ENCODE peak calls at places on chromosomes 11 and 22, in six cellular contexts. V is left colon, J is substantia nigra, X is dermis blood vessel endothelial cell, S is mucosa of gallbladder, T is NCI-H1694. B is an unnamed sample.

GRCh38 chr22:30969532-30970355 is 679 bp downstream of the TUG1 start:
- DNase-seq in X (peak), V (peak), J (no peak), S (peak), T (no peak), B (peak)

GRCh38 chr11:109237636-109238035 is 184.4 kb upstream of the C11orf87 start:
- DNase-seq in S (no peak), X (no peak), J (no peak), V (no peak), T (no peak), B (no peak)

GRCh38 chr11:58075781-58076180 is 45.0 kb downstream of the OR6Q1 start:
- DNase-seq in J (no peak), S (no peak), T (no peak), V (no peak), X (no peak), B (no peak)

GRCh38 chr11:122784325-122785155 is 53.8 kb upstream of the CRTAM start:
- DNase-seq in J (no peak), S (no peak), X (peak), V (no peak), T (no peak), B (no peak)

GRCh38 chr11:2930705-2931415 is 1.6 kb upstream of the PHLDA2 start:
- DNase-seq in J (no peak), S (peak), X (peak), V (peak), T (no peak), B (peak)

GRCh38 chr11:124867700-124868099 is 2.5 kb downstream of the ROBO3 start:
- DNase-seq in T (no peak), S (no peak), X (peak), J (no peak), V (no peak), B (no peak)

GRCh38 chr11:111777094-111778046 is 11.2 kb upstream of the PPP2R1B start:
- DNase-seq in J (no peak), T (peak), X (peak), V (no peak), S (peak), B (no peak)

GRCh38 chr11:2951235-2952110 is 22.3 kb upstream of the PHLDA2 start:
- DNase-seq in J (no peak), V (no peak), T (no peak), S (no peak), X (peak), B (no peak)

GRCh38 chr11:76215946-76216345 is 9.6 kb upstream of the WNT11 start:
- DNase-seq in S (no peak), T (no peak), J (no peak), V (no peak), X (no peak), B (no peak)

GRCh38 chr11:29802522-29802921 is 214.3 kb downstream of the KCNA4 start:
- DNase-seq in X (no peak), J (no peak), S (peak), V (no peak), T (no peak), B (no peak)

GRCh38 chr11:2527621-2528291 is 82.9 kb downstream of the KCNQ1 start:
- DNase-seq in X (no peak), S (no peak), V (peak), T (no peak), J (no peak), B (peak)

GRCh38 chr11:8814923-8815240 is 96.1 kb upstream of the AKIP1 start:
- DNase-seq in T (no peak), S (no peak), V (no peak), J (no peak), X (no peak), B (no peak)

GRCh38 chr22:45154383-45154782 is 9.3 kb upstream of the NUP50 start:
- DNase-seq in J (no peak), T (no peak), V (no peak), S (no peak), X (no peak), B (no peak)

GRCh38 chr11:114163231-114163631 is 103.7 kb downstream of the ZBTB16 start:
- DNase-seq in V (no peak), J (no peak), T (no peak), X (no peak), S (no peak), B (peak)

GRCh38 chr11:62905927-62906531 is 15.1 kb downstream of the CHRM1 start:
- DNase-seq in X (peak), S (peak), V (peak), T (peak), J (peak), B (peak)

GRCh38 chr11:92653448-92653847 is 316.0 kb upstream of the MTNR1B start:
- DNase-seq in S (no peak), T (no peak), X (no peak), J (no peak), V (no peak), B (no peak)

GRCh38 chr11:134248910-134249480 is 4.2 kb downstream of the THYN1 start:
- DNase-seq in X (no peak), S (no peak), V (no peak), J (no peak), T (no peak), B (no peak)

GRCh38 chr11:117822031-117822521 is 2.5 kb downstream of the FXYD2 start:
- DNase-seq in T (no peak), S (peak), X (peak), V (peak), J (no peak), B (peak)

GRCh38 chr11:86184728-86185127 is 59.8 kb upstream of the EED start:
- DNase-seq in V (no peak), X (no peak), J (no peak), S (no peak), T (no peak), B (no peak)

GRCh38 chr11:10044618-10045017 is 249.4 kb downstream of the SBF2 start:
- DNase-seq in S (no peak), X (peak), T (no peak), V (no peak), J (no peak), B (no peak)

GRCh38 chr11:130315354-130315970 is 745 bp upstream of the ZBTB44 start:
- DNase-seq in X (peak), T (no peak), J (no peak), S (peak), V (peak), B (peak)

GRCh38 chr22:18057568-18058209 is 20.1 kb upstream of the PEX26 start:
- DNase-seq in S (peak), T (no peak), J (peak), V (peak), X (peak), B (peak)

GRCh38 chr11:57072640-57073039 is 83.9 kb downstream of the OR5AK2 start:
- DNase-seq in X (peak), S (no peak), V (no peak), J (no peak), T (no peak), B (no peak)

GRCh38 chr11:118868659-118869058 is 15.0 kb upstream of the CXCR5 start:
- DNase-seq in T (no peak), J (no peak), X (no peak), V (no peak), S (no peak), B (no peak)

GRCh38 chr22:40485813-40486610 is 115.6 kb downstream of the SGSM3 start:
- DNase-seq in S (no peak), T (no peak), V (no peak), J (no peak), X (peak), B (no peak)

GRCh38 chr22:41799486-41800347 is 762 bp upstream of the CCDC134 start:
- DNase-seq in J (no peak), T (no peak), S (peak), V (peak), X (peak), B (peak)